ENCODE peak calls at places on chromosomes 3 and 15, in five cellular contexts. Y, Q, N, K and C are unnamed samples.

GRCh38 chr3:178435575-178435974 is 100.7 kb upstream of the KCNMB2 start:
- DNase-seq in Y (no peak), Q (no peak), N (no peak), K (no peak), C (no peak)

GRCh38 chr3:10912784-10913183 is 79.8 kb upstream of the SLC6A1 start:
- DNase-seq in Y (no peak), Q (no peak), N (no peak), K (no peak), C (no peak)

GRCh38 chr3:107085261-107085660 is 292.0 kb upstream of the CCDC54 start:
- DNase-seq in Y (no peak), Q (no peak), N (no peak), K (no peak), C (no peak)

GRCh38 chr15:63299981-63300575 is 22.7 kb downstream of the APH1B start:
- DNase-seq in Y (no peak), Q (no peak), N (no peak), K (no peak), C (no peak)

GRCh38 chr3:53101956-53102355 is 28.3 kb downstream of the RFT1 start:
- DNase-seq in Y (no peak), Q (no peak), N (no peak), K (no peak), C (no peak)

GRCh38 chr3:184399410-184399809 is 19.6 kb downstream of the CHRD start:
- DNase-seq in Y (peak), Q (no peak), N (no peak), K (no peak), C (no peak)

GRCh38 chr3:120470870-120471269 is 20.1 kb upstream of the FSTL1 start:
- DNase-seq in Y (no peak), Q (no peak), N (no peak), K (no peak), C (no peak)

GRCh38 chr3:58062469-58062868 is 54.2 kb downstream of the FLNB start:
- DNase-seq in Y (peak), Q (no peak), N (no peak), K (no peak), C (no peak)

GRCh38 chr15:91965501-91966180 is 112.1 kb downstream of the SLCO3A1 start:
- DNase-seq in Y (no peak), Q (no peak), N (no peak), K (no peak), C (peak)

GRCh38 chr3:134313839-134314587 is 60.2 kb downstream of the AMOTL2 start:
- DNase-seq in Y (no peak), Q (peak), N (peak), K (no peak), C (no peak)

GRCh38 chr15:93563218-93563617 is 474.2 kb upstream of the RGMA start:
- DNase-seq in Y (no peak), Q (no peak), N (no peak), K (no peak), C (no peak)

GRCh38 chr3:177427540-177427939 is 230.3 kb upstream of the TBL1XR1 start:
- DNase-seq in Y (peak), Q (no peak), N (no peak), K (no peak), C (no peak)

GRCh38 chr3:195802261-195802701 is 9.4 kb downstream of the MUC4 start:
- DNase-seq in Y (no peak), Q (no peak), N (no peak), K (no peak), C (no peak)
- H2BK12ac ChIP-seq in Y (no peak), Q (peak), N (no peak), K (no peak), C (no peak)

GRCh38 chr3:8871306-8871705 is 92.0 kb downstream of the RAD18 start:
- DNase-seq in Y (peak), Q (no peak), N (no peak), K (no peak), C (no peak)
- H2BK120ac ChIP-seq in Y (no peak), Q (no peak), N (no peak), K (no peak), C (peak)

GRCh38 chr3:97269202-97269601 is 454.8 kb downstream of the EPHA6 start:
- DNase-seq in Y (no peak), Q (no peak), N (peak), K (no peak), C (no peak)
- H2AFZ ChIP-seq in Y (no peak), Q (no peak), N (no peak), K (no peak), C (no peak)

DNA sequence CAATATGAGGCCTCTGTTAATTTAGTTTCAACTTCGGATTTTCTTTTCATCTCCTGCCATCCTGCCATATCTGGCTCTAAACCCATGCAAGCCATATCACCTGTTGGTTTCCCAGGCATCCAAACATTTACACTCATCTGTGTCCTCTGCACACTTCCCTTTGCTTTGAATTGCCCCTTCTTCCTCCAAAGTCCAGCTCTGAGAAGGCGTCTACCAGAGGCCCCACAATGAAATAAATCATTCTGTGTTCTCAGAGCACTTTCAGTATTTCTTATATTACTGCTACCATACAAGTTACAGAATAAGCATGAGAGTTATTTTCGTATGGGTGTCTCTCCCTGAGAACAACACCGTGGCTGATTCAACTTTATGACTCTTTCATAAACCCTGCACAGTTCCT is 12.9 kb upstream of the ABHD17C start:
- DNase-seq in Y (no peak), Q (no peak), N (no peak), K (no peak), C (no peak)
- H2BK12ac ChIP-seq in Y (no peak), Q (no peak), N (no peak), K (no peak), C (peak)

GRCh38 chr15:31085359-31085758 is 16.2 kb downstream of the TRPM1 start:
- DNase-seq in Y (no peak), Q (no peak), N (no peak), K (no peak), C (no peak)

GRCh38 chr15:31084176-31084575 is 17.3 kb downstream of the TRPM1 start:
- DNase-seq in Y (no peak), Q (no peak), N (no peak), K (no peak), C (no peak)

GRCh38 chr15:31088672-31089360 is 12.7 kb downstream of the TRPM1 start:
- DNase-seq in Y (no peak), Q (no peak), N (no peak), K (no peak), C (no peak)

GRCh38 chr15:31083394-31083790 is 18.1 kb downstream of the TRPM1 start:
- DNase-seq in Y (no peak), Q (no peak), N (no peak), K (no peak), C (no peak)

GRCh38 chr15:31086344-31086743 is 15.2 kb downstream of the TRPM1 start:
- DNase-seq in Y (no peak), Q (no peak), N (no peak), K (no peak), C (no peak)
- H2BK120ac ChIP-seq in Y (no peak), Q (no peak), N (no peak), K (no peak), C (no peak)